ENCODE peak calls at places on chromosomes 5 and 9, in seven cellular contexts. Y is OCI-LY7; A is HepG2; U is adrenal gland; C is WERI-Rb-1; W is CD8-positive, alpha-beta T cell; Z is CD4-positive, alpha-beta memory T cell. I is an unnamed sample.

GRCh38 chr5:97839338-97840081 is 656.5 kb upstream of the RIOK2 start:
- DNase-seq in A (no peak), W (no peak), C (no peak), Z (no peak), Y (no peak), U (no peak), I (peak; percentile 5)

GRCh38 chr9:2597483-2597882 is 24.1 kb upstream of the VLDLR start:
- DNase-seq in W (no peak), Z (no peak), U (no peak), C (no peak), A (no peak), Y (no peak), I (no peak)

GRCh38 chr9:121483049-121483448 is 16.6 kb downstream of the GGTA1 start:
- DNase-seq in Y (no peak), U (peak; percentile 42), C (no peak), W (no peak), A (peak; percentile 67), Z (no peak), I (peak; percentile 23)

GRCh38 chr5:50575745-50576144 is 90.7 kb upstream of the PARP8 start:
- DNase-seq in A (no peak), Y (no peak), W (no peak), C (no peak), U (no peak), Z (no peak), I (no peak)

GRCh38 chr5:106985174-106985573 is 685.6 kb downstream of the EFNA5 start:
- DNase-seq in Z (no peak), W (no peak), U (no peak), C (no peak), Y (no peak), A (no peak), I (no peak)

GRCh38 chr9:130920762-130921482 is 18.1 kb downstream of the FIBCD1 start:
- DNase-seq in C (no peak), W (no peak), Z (no peak), Y (no peak), A (no peak), U (no peak), I (no peak)

GRCh38 chr9:93329632-93330286 is 121.7 kb upstream of the FAM120A start:
- DNase-seq in Y (no peak), A (peak; percentile 56), U (no peak), C (no peak), Z (no peak), W (no peak), I (no peak)

GRCh38 chr9:86942352-86943222 is 4.7 kb downstream of the GAS1 start:
- DNase-seq in A (no peak), W (no peak), U (no peak), C (no peak), Y (no peak), Z (no peak), I (peak; percentile 17)

GRCh38 chr9:21782207-21782606 is 20.2 kb upstream of the MTAP start:
- DNase-seq in A (no peak), C (no peak), U (no peak), W (no peak), Z (no peak), Y (no peak), I (no peak)

GRCh38 chr9:21781656-21782055 is 20.8 kb upstream of the MTAP start:
- DNase-seq in W (no peak), Y (no peak), A (no peak), C (no peak), U (no peak), Z (no peak), I (no peak)

GRCh38 chr9:21777701-21778100 is 24.7 kb upstream of the MTAP start:
- DNase-seq in Z (peak; percentile 18), U (no peak), W (no peak), C (no peak), A (no peak), Y (no peak), I (no peak)

GRCh38 chr9:21779397-21779796 is 23.0 kb upstream of the MTAP start:
- DNase-seq in C (no peak), Y (no peak), W (no peak), U (no peak), A (no peak), Z (no peak), I (no peak)

DNA sequence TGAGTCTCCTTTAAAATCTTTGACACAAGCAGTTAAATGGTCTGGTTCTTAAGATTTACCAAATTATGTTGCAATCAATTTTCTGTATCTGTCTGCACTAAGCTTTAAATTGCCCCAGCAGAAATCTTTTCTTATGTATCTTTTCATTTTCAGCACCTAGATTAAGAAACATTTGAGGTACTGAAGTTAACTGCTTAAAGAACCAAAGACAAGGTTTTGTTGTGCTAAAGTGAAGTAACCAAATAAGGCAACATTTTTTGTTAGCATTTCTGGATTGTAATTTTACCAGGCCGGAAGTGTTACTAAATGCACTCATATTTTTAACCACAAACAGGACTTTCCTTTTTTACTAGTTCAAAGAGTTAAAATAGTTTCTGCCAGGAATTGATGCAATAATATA is 24.1 kb upstream of the MTAP start:
- DNase-seq in A (no peak), C (no peak), Y (no peak), Z (no peak), U (no peak), W (no peak), I (no peak)
- H3K27ac ChIP-seq in A (no peak overlapping the region), C (no peak overlapping the region), Y (no peak overlapping the region), Z (no peak overlapping the region), U (no peak overlapping the region), W (no peak overlapping the region), I (no peak overlapping the region)

GRCh38 chr9:89314955-89315354 is 3.3 kb upstream of the SECISBP2 start:
- DNase-seq in U (no peak), A (no peak), Z (no peak), W (no peak), Y (no peak), C (no peak), I (no peak)
- H3K4me3 ChIP-seq in U (no peak overlapping the region), A (peak overlapping the region; percentile 88), Z (no peak overlapping the region), W (no peak overlapping the region), Y (peak overlapping the region; percentile 100), C (no peak overlapping the region), I (no peak overlapping the region)

DNA sequence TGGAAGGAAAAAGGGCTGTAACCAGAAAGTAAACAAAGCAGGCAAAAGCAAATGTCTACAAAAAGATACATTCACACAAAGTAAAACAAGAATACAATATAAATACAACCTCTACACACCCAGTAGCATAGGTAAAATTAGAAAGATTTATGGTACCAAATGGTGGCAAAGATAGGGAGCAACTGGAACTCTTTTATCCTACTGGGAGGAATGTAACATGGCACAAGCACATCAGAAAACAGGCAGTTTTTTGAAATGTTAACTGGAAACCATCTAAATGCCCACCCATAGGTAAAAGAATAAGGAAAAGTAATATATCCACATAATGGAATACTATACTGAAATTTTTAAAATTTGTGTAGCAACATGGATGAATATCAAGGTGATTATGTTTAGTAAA is 8.7 kb upstream of the ARL14EPL start:
- DNase-seq in C (no peak), U (no peak), A (no peak), W (no peak), Y (no peak), Z (no peak), I (no peak)
- H3K27ac ChIP-seq in C (no peak overlapping the region), U (no peak overlapping the region), A (no peak overlapping the region), W (no peak overlapping the region), Y (no peak overlapping the region), Z (no peak overlapping the region), I (no peak overlapping the region)

GRCh38 chr9:38018230-38018963 is 50.6 kb downstream of the SHB start:
- DNase-seq in W (no peak), Z (no peak), C (no peak), U (no peak), A (peak; percentile 64), Y (no peak), I (no peak)

GRCh38 chr9:38020251-38021076 is 48.6 kb downstream of the SHB start:
- DNase-seq in Z (no peak), U (no peak), Y (no peak), A (no peak), W (no peak), C (no peak), I (no peak)

GRCh38 chr9:38019731-38020130 is 49.3 kb downstream of the SHB start:
- DNase-seq in C (no peak), Y (no peak), A (no peak), U (no peak), Z (no peak), W (no peak), I (no peak)

GRCh38 chr9:38017885-38018186 is 51.2 kb downstream of the SHB start:
- DNase-seq in Z (no peak), A (no peak), U (no peak), C (no peak), Y (no peak), W (no peak), I (peak; percentile 54)

GRCh38 chr9:38018964-38019602 is 49.9 kb downstream of the SHB start:
- DNase-seq in Z (no peak), C (no peak), A (peak; percentile 63), W (no peak), Y (no peak), U (peak; percentile 78), I (peak; percentile 87)
- H3K4me3 ChIP-seq in Z (no peak overlapping the region), C (no peak overlapping the region), A (no peak overlapping the region), W (no peak overlapping the region), Y (no peak overlapping the region), U (no peak overlapping the region), I (no peak overlapping the region)

GRCh38 chr9:118595719-118596305 is 773.4 kb downstream of the BRINP1 start:
- DNase-seq in C (peak; percentile 72), Z (no peak), U (peak; percentile 13), A (no peak), W (no peak), Y (peak; percentile 5), I (peak; percentile 46)
- H3K27ac ChIP-seq in C (no peak overlapping the region), Z (no peak overlapping the region), U (no peak overlapping the region), A (no peak overlapping the region), W (no peak overlapping the region), Y (no peak overlapping the region), I (no peak overlapping the region)

I was measured in mesenchymal stem cell.